ENCODE peak calls at places on chromosomes 7 and 10, in four cellular contexts. W, Y, E and S are unnamed samples.

GRCh38 chr10:246431-246830 is 111.2 kb downstream of the ZMYND11 start:
- DNase-seq in W (no peak), Y (no peak), E (no peak), S (no peak)

GRCh38 chr10:103238506-103239252 is 7.0 kb upstream of the RPEL1 start:
- DNase-seq in W (no peak), Y (no peak), E (no peak), S (no peak)

GRCh38 chr7:29087840-29088169 is 58.5 kb downstream of the CPVL start:
- DNase-seq in W (no peak), Y (no peak), E (no peak), S (no peak)

GRCh38 chr10:29749150-29749549 is 114.4 kb upstream of the SVIL start:
- DNase-seq in W (no peak), Y (no peak), E (no peak), S (no peak)

GRCh38 chr10:99917963-99918825 is 91.6 kb downstream of the DNMBP start:
- DNase-seq in W (no peak), Y (peak), E (no peak), S (no peak)

GRCh38 chr7:45708046-45708950 is 134.1 kb downstream of the ADCY1 start:
- DNase-seq in W (no peak), Y (peak), E (no peak), S (no peak)

GRCh38 chr7:1021366-1021765 is 23.0 kb upstream of the GPR146 start:
- DNase-seq in W (no peak), Y (no peak), E (no peak), S (no peak)

GRCh38 chr10:11150255-11150731 is 132.6 kb downstream of the CELF2 start:
- DNase-seq in W (no peak), Y (no peak), E (no peak), S (no peak)

GRCh38 chr10:61793760-61794713 is 107.5 kb upstream of the ARID5B start:
- DNase-seq in W (no peak), Y (no peak), E (no peak), S (no peak)

GRCh38 chr10:127174866-127175265 is 21.5 kb downstream of the INSYN2A start:
- DNase-seq in W (no peak), Y (no peak), E (no peak), S (no peak)

GRCh38 chr7:112009081-112009480 is 197.1 kb downstream of the DOCK4 start:
- DNase-seq in W (no peak), Y (no peak), E (no peak), S (no peak)

GRCh38 chr10:121910673-121911420 is 17.0 kb downstream of the ATE1 start:
- DNase-seq in W (no peak), Y (no peak), E (peak), S (peak)

GRCh38 chr10:69629519-69629896 is 539 bp upstream of the FAM241B start:
- DNase-seq in W (no peak), Y (no peak), E (no peak), S (no peak)

GRCh38 chr7:16026253-16027020 is 340.0 kb upstream of the MEOX2 start:
- DNase-seq in W (no peak), Y (no peak), E (no peak), S (no peak)

GRCh38 chr10:7409732-7410168 is 1.1 kb downstream of the SFMBT2 start:
- DNase-seq in W (no peak), Y (no peak), E (peak), S (peak)

GRCh38 chr7:41803569-41803968 is 100.7 kb upstream of the INHBA start:
- DNase-seq in W (no peak), Y (no peak), E (no peak), S (no peak)

GRCh38 chr7:126210707-126211106 is 1042.0 kb downstream of the GRM8 start:
- DNase-seq in W (no peak), Y (no peak), E (no peak), S (no peak)

GRCh38 chr10:104146871-104147270 is 24.9 kb downstream of the SFR1 start:
- DNase-seq in W (no peak), Y (no peak), E (no peak), S (no peak)

GRCh38 chr7:106418526-106418925 is 133.7 kb upstream of the NAMPT start:
- DNase-seq in W (no peak), Y (no peak), E (no peak), S (no peak)

GRCh38 chr10:21720090-21720489 is 186.1 kb downstream of the MLLT10 start:
- DNase-seq in W (no peak), Y (no peak), E (no peak), S (no peak)

GRCh38 chr7:79555571-79555970 is 102.1 kb upstream of the MAGI2 start:
- DNase-seq in W (no peak), Y (no peak), E (no peak), S (no peak)

GRCh38 chr10:46223064-46223480 is 63.7 kb upstream of the ANTXRL start:
- DNase-seq in W (no peak), Y (peak), E (no peak), S (no peak)

GRCh38 chr7:47669178-47669878 is 87.4 kb upstream of the TNS3 start:
- DNase-seq in W (no peak), Y (peak), E (peak), S (peak)

GRCh38 chr7:48680996-48681395 is 243.4 kb upstream of the CDC14C start:
- DNase-seq in W (no peak), Y (no peak), E (no peak), S (no peak)

GRCh38 chr10:78923644-78924318 is 145.0 kb upstream of the ZMIZ1 start:
- DNase-seq in W (no peak), Y (peak), E (no peak), S (no peak)

DNA sequence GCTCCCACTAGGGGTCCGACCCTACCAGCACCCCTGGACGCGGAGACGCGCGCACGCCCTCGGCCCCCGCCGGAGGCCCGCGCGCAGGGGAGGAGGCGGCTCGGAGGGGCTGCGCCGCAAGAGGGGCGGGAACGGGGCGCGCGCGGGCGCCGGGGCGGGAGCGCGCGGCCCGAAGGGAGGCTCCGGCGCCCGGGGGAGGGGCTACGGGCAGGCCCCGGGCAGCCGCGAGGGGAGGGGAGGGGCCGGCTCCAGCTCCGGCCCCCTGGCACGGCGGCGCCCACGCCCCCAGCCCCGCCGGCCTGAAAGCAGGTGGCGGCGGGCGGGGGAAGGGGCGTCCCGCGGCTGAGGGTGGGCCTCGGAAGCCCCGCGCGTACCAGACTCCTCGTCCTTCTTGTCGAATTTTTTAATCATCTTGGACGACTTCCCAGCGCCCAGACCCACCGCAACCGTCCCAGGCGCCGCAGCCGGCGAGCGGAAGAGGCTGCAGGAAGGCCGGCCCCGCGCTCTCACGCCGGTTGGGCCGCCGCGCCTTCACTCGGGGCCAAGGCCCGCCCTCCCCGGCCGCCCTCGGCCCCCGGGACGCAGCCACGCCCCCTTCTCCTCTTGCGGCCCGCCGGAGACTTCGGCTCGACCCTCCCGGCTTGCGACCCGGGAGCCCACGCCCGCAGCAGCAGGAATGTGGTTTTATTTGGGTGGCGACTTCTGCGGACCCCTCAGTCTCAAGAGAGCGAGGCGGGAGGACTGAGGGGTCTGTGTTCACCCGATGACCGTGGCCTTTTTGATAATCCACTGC is at the start of gene COPG2:
- DNase-seq in W (peak), Y (peak), E (peak), S (peak)
- TF ChIP-seq CTCF in W (no peak), Y (no peak), E (no peak), S (no peak)

GRCh38 chr7:104983620-104984539 is 30.1 kb upstream of the KMT2E start:
- DNase-seq in W (peak), Y (peak), E (peak), S (peak)
- TF ChIP-seq CTCF in W (peak), Y (peak), E (peak), S (peak)

DNA sequence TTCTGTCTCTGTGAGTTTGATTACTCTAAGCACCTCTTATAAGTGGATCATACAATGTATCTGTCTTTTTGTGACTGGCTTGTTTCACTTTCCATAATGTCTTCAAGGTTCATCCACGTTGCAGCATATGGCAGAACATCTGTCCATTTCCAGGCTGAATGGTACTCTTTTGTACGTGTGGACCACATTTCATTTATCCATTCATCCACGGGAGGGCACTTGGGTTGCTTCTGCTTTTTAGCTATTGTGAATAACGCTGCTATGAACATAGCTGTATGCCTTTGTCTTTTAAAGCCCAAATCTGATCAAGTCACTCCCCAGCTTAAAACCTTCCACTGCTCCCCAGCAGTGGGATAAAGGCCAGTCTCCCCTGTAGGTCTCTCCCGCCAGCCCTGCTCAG is 31.5 kb downstream of the EGFR start:
- DNase-seq in W (no peak), Y (no peak), E (no peak), S (no peak)
- TF ChIP-seq CTCF in W (no peak), Y (no peak), E (no peak), S (no peak)

GRCh38 chr10:58651040-58651439 is 138.4 kb downstream of the BICC1 start:
- DNase-seq in W (no peak), Y (no peak), E (no peak), S (no peak)
- TF ChIP-seq CTCF in W (no peak), Y (no peak), E (no peak), S (no peak)

GRCh38 chr7:153588596-153588995 is 463.6 kb upstream of the DPP6 start:
- DNase-seq in W (no peak), Y (no peak), E (no peak), S (no peak)

GRCh38 chr7:153590571-153590970 is 461.6 kb upstream of the DPP6 start:
- DNase-seq in W (no peak), Y (no peak), E (no peak), S (no peak)

DNA sequence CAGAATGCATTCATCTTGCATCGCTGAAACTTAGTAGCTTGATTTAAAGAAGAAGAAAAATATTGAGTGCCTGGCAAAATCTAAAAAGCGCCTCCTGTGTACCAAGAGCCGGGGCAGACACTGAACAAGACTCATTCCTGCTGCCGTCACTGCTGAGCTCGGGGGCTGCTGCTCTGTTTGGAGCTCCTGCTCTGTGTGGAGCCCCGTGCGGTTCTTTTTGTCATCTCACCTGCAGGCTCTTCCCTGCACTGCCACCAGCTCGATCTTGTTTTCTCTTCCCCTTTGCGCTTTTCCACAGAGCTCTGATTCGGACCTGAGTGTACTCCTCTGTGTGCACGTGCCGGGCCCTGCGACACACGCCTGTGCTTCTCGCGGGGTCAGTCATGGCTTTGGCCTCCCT is 462.1 kb upstream of the DPP6 start:
- DNase-seq in W (no peak), Y (no peak), E (no peak), S (no peak)
- TF ChIP-seq CTCF in W (no peak), Y (no peak), E (no peak), S (no peak)

GRCh38 chr10:14878266-14879054 is at the start of gene SUV39H2:
- DNase-seq in W (peak), Y (peak), E (peak), S (peak)
- TF ChIP-seq CTCF in W (no peak), Y (no peak), E (no peak), S (no peak)

DNA sequence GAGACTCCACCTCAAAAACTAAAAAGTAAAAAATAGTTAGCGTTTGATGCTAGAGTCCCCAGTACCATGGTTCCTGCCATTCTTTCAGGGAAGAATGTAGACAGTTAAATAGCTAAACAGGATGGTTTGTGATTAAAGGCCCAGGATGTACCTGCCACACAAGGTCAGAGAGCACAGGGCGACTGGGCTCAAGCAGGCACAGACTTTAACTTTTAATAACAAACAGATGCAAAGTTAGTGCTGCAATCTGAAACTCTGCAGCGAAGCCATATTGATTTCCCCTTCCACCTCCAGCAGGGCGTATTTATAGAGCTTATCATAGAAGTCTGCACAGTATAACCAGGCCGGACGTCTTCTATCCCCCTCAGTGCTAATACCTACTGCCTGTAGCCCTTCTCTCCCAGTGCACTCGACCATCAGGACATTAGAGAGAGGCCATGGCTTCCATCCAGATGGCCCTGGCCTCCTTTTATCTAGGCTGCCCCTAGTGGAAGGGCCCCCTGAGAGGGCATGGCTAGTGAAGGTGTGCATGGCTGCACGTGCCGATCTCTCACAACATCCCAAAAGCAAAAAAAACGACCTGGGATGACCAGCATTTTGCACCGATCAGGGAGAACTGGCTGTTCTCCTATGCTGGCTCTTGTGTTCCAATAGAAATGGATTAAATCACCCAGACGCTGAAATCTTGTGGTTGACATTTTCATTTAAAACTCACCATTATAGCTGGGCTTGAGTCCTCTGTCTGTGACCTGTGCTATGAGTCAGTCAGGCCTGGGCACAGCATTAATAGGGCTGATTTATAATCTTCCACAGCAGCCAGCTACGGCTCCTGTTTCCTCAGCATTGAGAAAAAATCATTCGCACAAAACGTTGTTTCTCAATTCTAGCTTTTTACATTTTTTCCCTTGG is 7.6 kb upstream of the BAG3 start:
- DNase-seq in W (no peak), Y (no peak), E (no peak), S (no peak)
- TF ChIP-seq CTCF in W (no peak), Y (no peak), E (no peak), S (no peak)

DNA sequence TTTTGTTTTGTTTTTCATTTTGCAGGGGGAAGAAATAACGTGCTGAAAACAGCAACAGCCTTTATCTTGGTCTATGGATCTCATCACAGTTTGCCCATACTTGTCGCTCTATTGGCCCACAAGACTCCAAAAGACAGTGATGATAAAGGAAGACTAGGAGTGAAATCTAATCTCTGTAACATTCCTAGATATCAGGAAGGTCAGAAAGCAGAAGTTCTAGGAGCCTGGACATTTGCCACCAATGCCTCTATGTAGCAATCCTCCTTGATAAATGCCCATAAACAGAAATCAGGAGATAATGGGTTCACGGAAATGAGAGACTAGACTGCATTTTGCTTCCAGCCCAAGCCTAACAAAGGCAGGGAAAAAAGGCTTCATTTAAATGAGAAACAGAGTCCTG is 8.9 kb downstream of the CUBN start:
- DNase-seq in W (no peak), Y (no peak), E (no peak), S (no peak)
- TF ChIP-seq CTCF in W (no peak), Y (no peak), E (no peak), S (no peak)

GRCh38 chr7:2920041-2920440 is 75.9 kb upstream of the GNA12 start:
- DNase-seq in W (no peak), Y (no peak), E (no peak), S (no peak)
- TF ChIP-seq CTCF in W (no peak), Y (no peak), E (no peak), S (no peak)

GRCh38 chr7:99927536-99927935 is 1.9 kb downstream of the GJC3 start:
- DNase-seq in W (no peak), Y (no peak), E (no peak), S (no peak)

GRCh38 chr7:99928188-99928587 is 1.2 kb downstream of the GJC3 start:
- DNase-seq in W (no peak), Y (no peak), E (no peak), S (no peak)

GRCh38 chr7:99930376-99930775 is 956 bp upstream of the GJC3 start:
- DNase-seq in W (no peak), Y (no peak), E (no peak), S (no peak)

GRCh38 chr7:99929730-99930053 is 272 bp upstream of the GJC3 start:
- DNase-seq in W (no peak), Y (no peak), E (no peak), S (no peak)

GRCh38 chr7:99928994-99929729 is at the start of gene GJC3:
- DNase-seq in W (no peak), Y (peak), E (peak), S (peak)
- TF ChIP-seq CTCF in W (no peak), Y (peak), E (no peak), S (peak)